ENCODE peak calls at places on chromosomes 11 and 22, in five cellular contexts. T, C, P, E and B are unnamed samples.

GRCh38 chr11:66139817-66140216 is 69.7 kb downstream of the PACS1 start:
- DNase-seq in P (no peak), T (no peak), E (no peak), C (no peak), B (no peak)

GRCh38 chr11:2724653-2725366 is 25.0 kb upstream of the KCNQ1OT1 start:
- DNase-seq in C (no peak), P (no peak), T (no peak), E (no peak), B (no peak)

GRCh38 chr11:832529-833113 is at the start of gene CD151:
- DNase-seq in E (no peak), C (peak), T (peak), P (peak), B (peak)

GRCh38 chr11:68932933-68933577 is 29.4 kb downstream of the IGHMBP2 start:
- DNase-seq in P (no peak), C (no peak), E (no peak), T (peak), B (no peak)

GRCh38 chr11:67517784-67518552 is 5.3 kb downstream of the CABP2 start:
- DNase-seq in C (no peak), P (no peak), E (no peak), T (no peak), B (no peak)

GRCh38 chr22:47196881-47197701 is 434.6 kb downstream of the TBC1D22A start:
- DNase-seq in E (no peak), T (no peak), C (no peak), P (no peak), B (no peak)

GRCh38 chr11:131745405-131745804 is 375.0 kb downstream of the NTM start:
- DNase-seq in E (no peak), C (peak), P (peak), T (no peak), B (peak)

GRCh38 chr11:125685228-125685627 is 4.6 kb upstream of the ACRV1 start:
- DNase-seq in C (no peak), E (no peak), T (no peak), P (no peak), B (no peak)

GRCh38 chr11:68362801-68363379 is 50.5 kb downstream of the LRP5 start:
- DNase-seq in E (no peak), C (no peak), T (no peak), P (no peak), B (no peak)

GRCh38 chr11:19714093-19714386 is 1.4 kb downstream of the NAV2 start:
- DNase-seq in C (peak), T (no peak), E (no peak), P (peak), B (peak)

GRCh38 chr11:19714387-19715363 is 2.0 kb downstream of the NAV2 start:
- DNase-seq in E (no peak), T (peak), P (peak), C (peak), B (peak)

GRCh38 chr11:19713221-19714092 is 820 bp downstream of the NAV2 start:
- DNase-seq in E (peak), C (peak), P (peak), T (peak), B (no peak)

GRCh38 chr11:19712281-19713220 is at the start of gene NAV2:
- DNase-seq in C (peak), P (peak), E (peak), T (peak), B (peak)

DNA sequence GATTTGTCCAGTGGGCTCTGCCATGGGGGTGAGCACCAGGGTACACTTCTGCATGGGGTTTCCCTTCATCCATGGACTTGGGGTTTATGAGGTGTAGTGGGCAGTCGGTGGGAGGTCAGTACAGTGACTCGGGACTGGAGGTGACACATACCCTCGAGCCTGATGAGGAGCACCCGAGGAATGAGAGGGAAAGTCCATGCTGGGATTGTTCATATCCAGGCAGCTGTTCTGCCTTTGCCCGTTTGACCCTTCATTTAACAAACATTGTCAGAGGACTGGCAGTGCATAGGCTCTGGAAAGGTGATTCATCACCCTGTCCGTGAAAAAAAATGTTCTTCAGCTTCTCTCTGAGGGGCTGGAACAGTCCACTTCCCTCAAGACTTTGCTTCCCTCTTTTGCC is 2.7 kb downstream of the NAV2 start:
- DNase-seq in T (no peak), E (no peak), C (peak), P (peak), B (peak)
- H3K4me3 ChIP-seq in T (peak), E (no peak), C (peak), P (peak), B (peak)

GRCh38 chr11:61717286-61718033 is 35.0 kb upstream of the MYRF start:
- DNase-seq in E (no peak), C (no peak), T (no peak), P (no peak), B (no peak)

GRCh38 chr11:61718046-61718531 is 34.3 kb upstream of the MYRF start:
- DNase-seq in C (no peak), T (no peak), E (no peak), P (no peak), B (no peak)

GRCh38 chr11:61720597-61720996 is 31.8 kb upstream of the MYRF start:
- DNase-seq in E (no peak), P (no peak), T (no peak), C (no peak), B (no peak)

GRCh38 chr11:61719968-61720367 is 32.5 kb upstream of the MYRF start:
- DNase-seq in P (no peak), E (no peak), T (no peak), C (no peak), B (no peak)

GRCh38 chr11:61718613-61719302 is 33.7 kb upstream of the MYRF start:
- DNase-seq in P (peak), T (no peak), C (peak), E (no peak), B (peak)
- H3K4me3 ChIP-seq in P (peak), T (peak), C (peak), E (no peak), B (peak)

GRCh38 chr11:76668362-76669155 is 2.0 kb downstream of the LRRC32 start:
- DNase-seq in C (no peak), T (peak), P (no peak), E (no peak), B (no peak)
- H3K4me3 ChIP-seq in C (peak), T (peak), P (no peak), E (no peak), B (peak)

GRCh38 chr22:50289942-50290630 is 17.4 kb downstream of the PLXNB2 start:
- DNase-seq in C (no peak), T (no peak), E (no peak), P (no peak), B (no peak)

GRCh38 chr22:50294319-50294656 is 13.2 kb downstream of the PLXNB2 start:
- DNase-seq in P (no peak), E (no peak), T (no peak), C (no peak), B (no peak)

GRCh38 chr22:50289151-50289941 is 18.1 kb downstream of the PLXNB2 start:
- DNase-seq in E (no peak), P (no peak), T (no peak), C (no peak), B (no peak)

GRCh38 chr22:50293441-50294318 is 13.8 kb downstream of the PLXNB2 start:
- DNase-seq in C (peak), T (no peak), P (peak), E (no peak), B (peak)

GRCh38 chr22:50292643-50293440 is 14.6 kb downstream of the PLXNB2 start:
- DNase-seq in P (no peak), E (no peak), C (no peak), T (no peak), B (no peak)
- H3K4me3 ChIP-seq in P (peak), E (no peak), C (peak), T (peak), B (peak)

GRCh38 chr11:12719221-12719620 is 45.0 kb downstream of the TEAD1 start:
- DNase-seq in P (peak), T (no peak), C (no peak), E (no peak), B (peak)

GRCh38 chr11:12715941-12716340 is 41.7 kb downstream of the TEAD1 start:
- DNase-seq in P (no peak), T (no peak), C (no peak), E (no peak), B (no peak)

GRCh38 chr11:12716816-12717215 is 42.6 kb downstream of the TEAD1 start:
- DNase-seq in P (no peak), C (no peak), T (no peak), E (no peak), B (no peak)

GRCh38 chr11:12715131-12715530 is 40.9 kb downstream of the TEAD1 start:
- DNase-seq in T (no peak), C (no peak), E (no peak), P (no peak), B (no peak)

DNA sequence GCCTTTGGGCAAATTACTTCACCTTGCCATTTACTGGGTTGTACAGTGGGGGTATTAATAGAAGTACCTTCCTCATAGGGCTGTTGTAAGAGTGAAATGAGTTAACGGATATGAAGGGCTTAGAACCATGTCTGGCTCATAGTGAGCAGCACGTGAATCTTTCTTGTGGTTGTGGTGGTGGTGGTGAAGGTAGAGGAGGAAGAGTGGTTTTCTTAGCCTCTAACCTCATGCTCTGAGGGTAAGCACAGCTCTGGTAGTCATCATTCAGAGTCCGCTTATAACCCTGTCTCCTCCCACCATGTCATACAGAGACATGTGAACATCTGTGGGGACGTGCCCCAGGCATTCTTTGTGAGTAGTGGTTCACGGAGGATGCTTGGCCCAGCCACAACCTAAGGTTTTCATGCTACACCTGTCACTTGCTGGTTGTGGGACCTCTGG is 43.6 kb downstream of the TEAD1 start:
- DNase-seq in C (no peak), T (no peak), P (no peak), E (peak), B (no peak)
- H3K4me3 ChIP-seq in C (no peak), T (no peak), P (no peak), E (peak), B (no peak)

DNA sequence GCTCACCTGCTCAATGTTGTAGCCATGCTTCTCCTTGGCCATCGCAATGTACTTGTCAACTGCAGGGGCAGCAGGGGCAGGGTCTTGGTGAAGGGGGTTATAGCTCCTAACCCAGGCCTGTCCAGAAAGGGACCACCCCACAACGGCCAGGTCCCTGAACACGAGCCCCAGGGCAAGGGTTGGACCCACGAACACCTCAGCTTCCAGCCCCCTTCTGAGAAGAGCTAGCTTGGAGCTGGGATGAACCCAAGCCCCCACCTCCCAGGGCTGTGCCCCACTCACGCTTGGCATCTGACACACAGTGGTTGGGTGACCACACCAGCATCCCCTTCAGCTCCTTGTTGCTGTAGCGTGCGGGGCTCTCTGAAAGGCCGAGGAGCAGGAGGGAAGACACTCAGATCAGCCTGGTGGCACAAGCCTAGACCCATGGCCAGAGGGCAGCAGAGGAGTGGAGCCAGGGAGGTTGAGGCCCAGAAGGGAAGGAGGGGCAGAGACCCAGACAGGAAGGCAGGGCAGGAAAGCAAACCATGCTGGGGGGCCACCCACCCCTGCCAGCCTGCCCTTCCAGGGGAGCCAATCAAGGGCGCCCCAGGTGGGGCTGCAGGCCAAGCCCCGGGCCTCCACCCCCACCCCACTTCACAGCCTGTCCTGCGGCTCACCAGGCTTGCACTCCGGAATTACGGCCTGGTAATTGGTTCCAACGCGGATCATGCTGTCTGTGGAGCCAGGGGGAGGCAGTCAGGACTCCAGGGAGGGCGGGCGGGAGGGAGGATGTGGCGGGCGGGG is 1.9 kb downstream of the RCOR2 start:
- DNase-seq in E (no peak), T (no peak), P (no peak), C (no peak), B (peak)
- H3K4me3 ChIP-seq in E (no peak), T (no peak), P (no peak), C (no peak), B (peak)

GRCh38 chr22:25110596-25110845 is 89.1 kb upstream of the CRYBB3 start:
- DNase-seq in T (no peak), P (no peak), E (no peak), C (no peak), B (no peak)
- H3K4me3 ChIP-seq in T (peak), P (no peak), E (peak), C (peak), B (peak)

GRCh38 chr22:37186997-37187522 is 987 bp downstream of the C1QTNF6 start:
- DNase-seq in C (no peak), P (no peak), E (no peak), T (no peak), B (no peak)
- H3K4me3 ChIP-seq in C (peak), P (peak), E (no peak), T (peak), B (peak)

GRCh38 chr11:59556115-59556882 is 45.0 kb downstream of the OR4D9 start:
- DNase-seq in E (peak), P (peak), T (no peak), C (peak), B (peak)
- H3K4me3 ChIP-seq in E (peak), P (peak), T (peak), C (peak), B (peak)

GRCh38 chr11:120067361-120068113 is 70.4 kb downstream of the TRIM29 start:
- DNase-seq in E (no peak), C (no peak), P (no peak), T (no peak), B (no peak)

GRCh38 chr11:120066738-120067303 is 71.1 kb downstream of the TRIM29 start:
- DNase-seq in T (no peak), P (no peak), C (no peak), E (no peak), B (no peak)

GRCh38 chr11:120065876-120066275 is 72.0 kb downstream of the TRIM29 start:
- DNase-seq in C (no peak), P (no peak), T (no peak), E (no peak), B (no peak)

GRCh38 chr11:120065176-120065575 is 72.7 kb downstream of the TRIM29 start:
- DNase-seq in T (no peak), C (no peak), P (no peak), E (no peak), B (no peak)

DNA sequence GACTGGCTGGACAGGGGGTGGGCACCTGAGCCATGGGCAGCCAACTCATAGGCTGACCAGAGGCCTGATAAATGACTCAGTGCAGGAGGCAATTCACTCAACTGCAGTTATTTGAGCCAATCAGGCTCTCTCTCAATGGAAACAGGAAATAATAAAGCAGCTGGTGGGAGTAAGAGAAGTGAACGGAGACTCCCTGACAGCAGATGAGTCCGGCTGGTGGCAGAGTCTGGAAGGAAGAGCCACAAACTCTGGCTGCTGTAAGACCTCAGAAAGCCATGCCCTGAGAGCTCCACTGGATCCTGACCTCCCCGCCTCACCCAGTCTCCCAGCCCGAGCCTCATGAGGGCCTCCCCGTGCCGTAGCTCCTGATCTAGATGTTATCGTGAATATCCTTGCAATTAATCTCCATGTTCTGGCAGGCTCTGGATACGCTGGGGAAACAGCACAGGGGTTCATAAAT is 69.8 kb downstream of the TRIM29 start:
- DNase-seq in P (peak), E (no peak), T (no peak), C (no peak), B (no peak)
- H3K4me3 ChIP-seq in P (no peak), E (no peak), T (no peak), C (no peak), B (no peak)